ENCODE peak calls at places on chromosomes 5 and 9, in six cellular contexts. E is heart right ventricle; Z is iris pigment epithelial cell; K is stimulated activated CD8-positive, alpha-beta memory T cell treated with anti-CD3 and anti-CD28 coated beads, Interleukin-12 subunit alpha, Interleukin-12 subunit beta, amount 100 ng/mL, for 4 hours; O is HTR-8/SVneo; J is neuronal stem cell. N is an unnamed sample.

GRCh38 chr9:97811534-97812246 is 41.3 kb upstream of the FOXE1 start:
- DNase-seq in E (no peak), Z (peak), K (no peak), O (peak), J (no peak), N (no peak)

GRCh38 chr9:108417726-108418125 is 438.1 kb downstream of the ACTL7B start:
- DNase-seq in E (no peak), Z (peak), K (no peak), O (no peak), J (no peak), N (no peak)

GRCh38 chr9:89430995-89431394 is 66.9 kb downstream of the SEMA4D start:
- DNase-seq in E (no peak), Z (no peak), K (no peak), O (no peak), J (no peak), N (no peak)

GRCh38 chr5:65102826-65103673 is 334.3 kb downstream of the CWC27 start:
- DNase-seq in E (peak), Z (peak), K (peak), O (no peak), J (no peak), N (no peak)

GRCh38 chr9:133701981-133702797 is 36.0 kb downstream of the SARDH start:
- DNase-seq in E (no peak), Z (peak), K (peak), O (no peak), J (no peak), N (no peak)

GRCh38 chr9:124285903-124286291 is 28.1 kb downstream of the NEK6 start:
- DNase-seq in E (no peak), Z (peak), K (peak), O (peak), J (no peak), N (no peak)

GRCh38 chr5:5954199-5954598 is 424.1 kb downstream of the MED10 start:
- DNase-seq in E (no peak), Z (no peak), K (no peak), O (no peak), J (no peak), N (no peak)

GRCh38 chr5:37926732-37927131 is 86.9 kb upstream of the GDNF start:
- DNase-seq in E (no peak), Z (no peak), K (no peak), O (no peak), J (no peak), N (no peak)

GRCh38 chr9:126298319-126298801 is 28.3 kb upstream of the MVB12B start:
- DNase-seq in E (no peak), Z (no peak), K (no peak), O (no peak), J (no peak), N (no peak)

GRCh38 chr9:135524130-135524861 is 3.1 kb downstream of the LCN1 start:
- DNase-seq in E (no peak), Z (no peak), K (no peak), O (no peak), J (no peak), N (no peak)

GRCh38 chr9:106700676-106701075 is 162.3 kb upstream of the ZNF462 start:
- DNase-seq in E (no peak), Z (peak), K (no peak), O (no peak), J (no peak), N (no peak)

GRCh38 chr5:53087596-53087995 is 22.0 kb downstream of the MOCS2 start:
- DNase-seq in E (no peak), Z (no peak), K (no peak), O (no peak), J (no peak), N (no peak)

GRCh38 chr9:32502459-32502858 is 23.5 kb downstream of the RIGI start:
- DNase-seq in E (no peak), Z (peak), K (no peak), O (no peak), J (no peak), N (no peak)

GRCh38 chr9:106479679-106480078 is 383.3 kb upstream of the ZNF462 start:
- DNase-seq in E (no peak), Z (no peak), K (no peak), O (no peak), J (no peak), N (no peak)

GRCh38 chr5:151745071-151745705 is 13.2 kb downstream of the ATOX1 start:
- DNase-seq in E (peak), Z (peak), K (peak), O (peak), J (no peak), N (no peak)

GRCh38 chr5:150376799-150377771 is 19.6 kb downstream of the TCOF1 start:
- DNase-seq in E (no peak), Z (peak), K (no peak), O (no peak), J (no peak), N (no peak)

GRCh38 chr5:111722016-111722591 is 34.9 kb downstream of the NREP start:
- DNase-seq in E (no peak), Z (no peak), K (no peak), O (no peak), J (no peak), N (no peak)

GRCh38 chr5:142931896-142932686 is 161.9 kb downstream of the ARHGAP26 start:
- DNase-seq in E (peak), Z (peak), K (no peak), O (no peak), J (no peak), N (no peak)

GRCh38 chr5:59093329-59093728 is 510.5 kb downstream of the RAB3C start:
- DNase-seq in E (no peak), Z (peak), K (no peak), O (no peak), J (no peak), N (no peak)

GRCh38 chr5:84204772-84205171 is 179.9 kb downstream of the EDIL3 start:
- DNase-seq in E (no peak), Z (no peak), K (no peak), O (no peak), J (no peak), N (no peak)